ENCODE peak calls at places on chromosomes 7 and 10, in ten cellular contexts. One of them, this sample, is unnamed.

GRCh38 chr10:75430000-75430763 is 1.2 kb upstream of the LRMDA start:
- DNase-seq in stomach: peak
- DNase-seq in heart right ventricle: peak
- DNase-seq in GM12865: peak
- DNase-seq in HCT116: no peak
- DNase-seq in ovary: peak
- DNase-seq in tibial nerve: no peak
- DNase-seq in AG10803: no peak
- DNase-seq in uterus: no peak
- DNase-seq in colonic mucosa: peak
- DNase-seq in this sample: no peak

GRCh38 chr7:11469028-11469718 is 362.8 kb downstream of the THSD7A start:
- DNase-seq in stomach: no peak
- DNase-seq in heart right ventricle: no peak
- DNase-seq in GM12865: no peak
- DNase-seq in HCT116: no peak
- DNase-seq in ovary: no peak
- DNase-seq in tibial nerve: no peak
- DNase-seq in AG10803: no peak
- DNase-seq in uterus: no peak
- DNase-seq in colonic mucosa: no peak
- DNase-seq in this sample: no peak

GRCh38 chr7:80496586-80496985 is 15.3 kb downstream of the GNAT3 start:
- DNase-seq in stomach: no peak
- DNase-seq in heart right ventricle: no peak
- DNase-seq in GM12865: no peak
- DNase-seq in HCT116: no peak
- DNase-seq in ovary: no peak
- DNase-seq in tibial nerve: no peak
- DNase-seq in AG10803: peak
- DNase-seq in uterus: no peak
- DNase-seq in colonic mucosa: no peak
- DNase-seq in this sample: peak

GRCh38 chr7:31934551-31934950 is 135.7 kb downstream of the PDE1C start:
- DNase-seq in stomach: no peak
- DNase-seq in heart right ventricle: no peak
- DNase-seq in GM12865: no peak
- DNase-seq in HCT116: no peak
- DNase-seq in ovary: no peak
- DNase-seq in tibial nerve: no peak
- DNase-seq in AG10803: no peak
- DNase-seq in uterus: no peak
- DNase-seq in colonic mucosa: no peak
- DNase-seq in this sample: peak

GRCh38 chr10:132885451-132886210 is 56.7 kb downstream of the CFAP46 start:
- DNase-seq in stomach: no peak
- DNase-seq in heart right ventricle: peak
- DNase-seq in GM12865: no peak
- DNase-seq in HCT116: no peak
- DNase-seq in ovary: no peak
- DNase-seq in tibial nerve: peak
- DNase-seq in AG10803: no peak
- DNase-seq in uterus: no peak
- DNase-seq in colonic mucosa: no peak
- DNase-seq in this sample: no peak

GRCh38 chr10:119287613-119287991 is 80.2 kb downstream of the GRK5 start:
- DNase-seq in stomach: no peak
- DNase-seq in heart right ventricle: no peak
- DNase-seq in GM12865: no peak
- DNase-seq in HCT116: no peak
- DNase-seq in ovary: no peak
- DNase-seq in tibial nerve: no peak
- DNase-seq in AG10803: no peak
- DNase-seq in uterus: no peak
- DNase-seq in colonic mucosa: no peak
- DNase-seq in this sample: no peak

GRCh38 chr7:136509466-136509865 is 359.0 kb upstream of the CHRM2 start:
- DNase-seq in stomach: no peak
- DNase-seq in heart right ventricle: no peak
- DNase-seq in GM12865: no peak
- DNase-seq in HCT116: no peak
- DNase-seq in ovary: no peak
- DNase-seq in tibial nerve: no peak
- DNase-seq in AG10803: no peak
- DNase-seq in uterus: no peak
- DNase-seq in colonic mucosa: no peak
- DNase-seq in this sample: no peak

GRCh38 chr7:130974169-130974568 is 240.2 kb upstream of the KLF14 start:
- DNase-seq in stomach: no peak
- DNase-seq in heart right ventricle: no peak
- DNase-seq in GM12865: no peak
- DNase-seq in HCT116: no peak
- DNase-seq in ovary: no peak
- DNase-seq in tibial nerve: no peak
- DNase-seq in AG10803: no peak
- DNase-seq in uterus: no peak
- DNase-seq in colonic mucosa: no peak
- DNase-seq in this sample: no peak

GRCh38 chr10:100519321-100520051 is at the start of gene SEC31B:
- DNase-seq in stomach: peak
- DNase-seq in heart right ventricle: peak
- DNase-seq in GM12865: no peak
- DNase-seq in HCT116: no peak
- DNase-seq in ovary: peak
- DNase-seq in tibial nerve: no peak
- DNase-seq in AG10803: no peak
- DNase-seq in uterus: no peak
- DNase-seq in colonic mucosa: peak
- DNase-seq in this sample: no peak

GRCh38 chr10:100520811-100521210 is 1.1 kb upstream of the SEC31B start:
- DNase-seq in stomach: no peak
- DNase-seq in heart right ventricle: no peak
- DNase-seq in GM12865: no peak
- DNase-seq in HCT116: no peak
- DNase-seq in ovary: no peak
- DNase-seq in tibial nerve: no peak
- DNase-seq in AG10803: no peak
- DNase-seq in uterus: no peak
- DNase-seq in colonic mucosa: no peak
- DNase-seq in this sample: peak

GRCh38 chr10:100518761-100519241 is 860 bp downstream of the SEC31B start:
- DNase-seq in stomach: peak
- DNase-seq in heart right ventricle: no peak
- DNase-seq in GM12865: peak
- DNase-seq in HCT116: peak
- DNase-seq in ovary: peak
- DNase-seq in tibial nerve: peak
- DNase-seq in AG10803: peak
- DNase-seq in uterus: no peak
- DNase-seq in colonic mucosa: peak
- DNase-seq in this sample: peak

GRCh38 chr10:100515612-100516011 is 4.0 kb downstream of the SEC31B start:
- DNase-seq in stomach: no peak
- DNase-seq in heart right ventricle: no peak
- DNase-seq in GM12865: no peak
- DNase-seq in HCT116: no peak
- DNase-seq in ovary: no peak
- DNase-seq in tibial nerve: no peak
- DNase-seq in AG10803: no peak
- DNase-seq in uterus: no peak
- DNase-seq in colonic mucosa: no peak
- DNase-seq in this sample: no peak

DNA sequence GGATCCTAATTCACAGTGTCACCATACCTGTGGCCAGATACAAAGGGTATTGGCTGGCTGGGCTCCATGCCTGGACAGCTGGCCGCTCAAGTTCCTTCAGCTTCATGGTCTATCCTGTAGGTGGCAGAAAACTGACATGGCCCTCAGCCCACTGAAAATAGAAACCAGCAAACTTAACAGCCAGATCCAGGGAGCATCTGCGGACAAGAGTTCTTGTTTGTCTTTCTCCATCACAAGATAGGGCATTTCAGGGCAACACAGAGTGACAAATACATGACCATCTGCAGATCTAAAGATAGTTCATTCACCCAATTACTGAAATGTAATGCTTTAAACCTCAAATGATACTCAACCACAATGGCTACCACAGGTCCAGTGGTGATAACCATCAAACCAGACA is 2.8 kb downstream of the SEC31B start:
- DNase-seq in stomach: no peak
- DNase-seq in heart right ventricle: no peak
- DNase-seq in GM12865: no peak
- DNase-seq in HCT116: no peak
- DNase-seq in ovary: no peak
- DNase-seq in tibial nerve: no peak
- DNase-seq in AG10803: no peak
- DNase-seq in uterus: no peak
- DNase-seq in colonic mucosa: no peak
- DNase-seq in this sample: peak
- TF ChIP-seq CTCF in stomach: no peak
- TF ChIP-seq CTCF in heart right ventricle: no peak
- TF ChIP-seq CTCF in GM12865: no peak
- TF ChIP-seq CTCF in HCT116: no peak
- TF ChIP-seq CTCF in ovary: no peak
- TF ChIP-seq CTCF in tibial nerve: no peak
- TF ChIP-seq CTCF in AG10803: peak
- TF ChIP-seq CTCF in uterus: no peak
- TF ChIP-seq CTCF in colonic mucosa: no peak
- TF ChIP-seq CTCF in this sample: no peak

GRCh38 chr10:29186221-29186620 is 102.6 kb upstream of the LYZL1 start:
- DNase-seq in stomach: no peak
- DNase-seq in heart right ventricle: no peak
- DNase-seq in GM12865: no peak
- DNase-seq in HCT116: no peak
- DNase-seq in ovary: no peak
- DNase-seq in tibial nerve: no peak
- DNase-seq in AG10803: no peak
- DNase-seq in uterus: no peak
- DNase-seq in colonic mucosa: no peak
- DNase-seq in this sample: no peak

GRCh38 chr10:29177266-29177832 is 111.5 kb upstream of the LYZL1 start:
- DNase-seq in stomach: no peak
- DNase-seq in heart right ventricle: no peak
- DNase-seq in GM12865: no peak
- DNase-seq in HCT116: no peak
- DNase-seq in ovary: no peak
- DNase-seq in tibial nerve: no peak
- DNase-seq in AG10803: no peak
- DNase-seq in uterus: no peak
- DNase-seq in colonic mucosa: no peak
- DNase-seq in this sample: no peak

GRCh38 chr10:29184601-29185000 is 104.3 kb upstream of the LYZL1 start:
- DNase-seq in stomach: no peak
- DNase-seq in heart right ventricle: no peak
- DNase-seq in GM12865: no peak
- DNase-seq in HCT116: no peak
- DNase-seq in ovary: no peak
- DNase-seq in tibial nerve: no peak
- DNase-seq in AG10803: no peak
- DNase-seq in uterus: no peak
- DNase-seq in colonic mucosa: no peak
- DNase-seq in this sample: no peak

GRCh38 chr10:29183304-29183918 is 105.5 kb upstream of the LYZL1 start:
- DNase-seq in stomach: no peak
- DNase-seq in heart right ventricle: no peak
- DNase-seq in GM12865: no peak
- DNase-seq in HCT116: no peak
- DNase-seq in ovary: no peak
- DNase-seq in tibial nerve: no peak
- DNase-seq in AG10803: no peak
- DNase-seq in uterus: no peak
- DNase-seq in colonic mucosa: no peak
- DNase-seq in this sample: no peak

DNA sequence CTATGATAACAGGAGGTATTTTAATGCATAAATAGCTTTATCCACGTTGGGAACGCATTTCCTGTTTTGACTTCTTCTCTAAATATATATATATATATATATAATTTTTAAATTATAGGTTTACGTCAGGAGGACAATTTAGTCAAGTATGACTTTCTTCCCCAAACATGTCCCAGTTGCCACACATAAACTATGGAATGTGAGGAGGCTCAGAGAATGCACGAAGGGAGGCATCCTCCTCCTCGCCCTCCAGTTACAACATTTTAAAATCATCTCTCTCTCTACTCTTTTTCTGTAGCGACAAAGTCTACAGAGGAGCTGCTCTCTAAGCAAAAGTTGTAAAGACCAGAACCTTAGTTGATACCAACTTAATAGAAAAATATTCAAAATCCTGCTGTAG is 106.9 kb upstream of the LYZL1 start:
- DNase-seq in stomach: no peak
- DNase-seq in heart right ventricle: no peak
- DNase-seq in GM12865: no peak
- DNase-seq in HCT116: no peak
- DNase-seq in ovary: no peak
- DNase-seq in tibial nerve: no peak
- DNase-seq in AG10803: peak
- DNase-seq in uterus: no peak
- DNase-seq in colonic mucosa: no peak
- DNase-seq in this sample: no peak
- H3K4me3 ChIP-seq in stomach: no peak
- H3K4me3 ChIP-seq in heart right ventricle: no peak
- H3K4me3 ChIP-seq in GM12865: no peak
- H3K4me3 ChIP-seq in HCT116: no peak
- H3K4me3 ChIP-seq in ovary: no peak
- H3K4me3 ChIP-seq in tibial nerve: no peak
- H3K4me3 ChIP-seq in AG10803: no peak
- H3K4me3 ChIP-seq in uterus: no peak
- H3K4me3 ChIP-seq in colonic mucosa: no peak
- H3K4me3 ChIP-seq in this sample: no peak

DNA sequence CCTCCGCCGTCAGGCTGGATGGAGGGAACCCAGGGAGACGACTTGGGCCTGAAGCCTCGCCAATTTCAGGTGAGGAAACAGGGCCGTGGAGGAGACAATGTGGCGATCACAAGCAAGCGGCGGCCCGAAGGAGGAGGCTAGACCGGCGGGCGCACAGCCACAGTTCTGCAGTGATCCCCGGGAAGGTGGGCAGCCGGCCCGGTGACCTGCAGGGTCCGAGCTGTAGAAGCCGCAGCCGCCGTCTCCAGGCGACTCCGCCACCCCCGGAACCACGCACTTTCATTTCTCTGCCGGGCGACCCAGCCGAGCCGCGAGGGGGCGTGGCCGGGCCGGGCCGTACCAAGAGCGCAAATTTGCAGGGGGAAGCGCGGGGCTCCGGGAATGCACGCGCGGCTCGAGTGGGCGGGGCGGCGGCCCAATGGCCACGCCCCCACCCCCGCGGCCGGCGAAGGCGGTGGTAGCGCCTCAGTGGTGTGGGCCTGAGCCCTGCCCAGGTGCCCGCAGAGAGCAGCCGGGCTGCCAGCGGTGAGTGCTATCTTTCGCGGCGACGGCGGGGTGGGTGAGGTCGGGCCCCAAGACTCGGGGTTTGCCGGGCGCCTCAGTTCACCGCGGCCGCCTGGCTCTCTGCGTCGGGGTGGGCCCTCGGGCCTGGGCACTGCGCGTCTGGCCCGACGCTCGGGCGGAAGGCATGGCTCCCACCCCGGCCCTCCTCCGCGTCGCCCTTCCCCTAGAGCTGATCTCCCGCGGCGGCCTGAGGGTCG is at the start of gene POR:
- DNase-seq in stomach: peak
- DNase-seq in heart right ventricle: peak
- DNase-seq in GM12865: peak
- DNase-seq in HCT116: peak
- DNase-seq in ovary: peak
- DNase-seq in tibial nerve: peak
- DNase-seq in AG10803: peak
- DNase-seq in uterus: peak
- DNase-seq in colonic mucosa: peak
- DNase-seq in this sample: peak
- TF ChIP-seq CTCF in stomach: no peak
- TF ChIP-seq CTCF in heart right ventricle: no peak
- TF ChIP-seq CTCF in GM12865: no peak
- TF ChIP-seq CTCF in HCT116: no peak
- TF ChIP-seq CTCF in ovary: no peak
- TF ChIP-seq CTCF in tibial nerve: peak
- TF ChIP-seq CTCF in AG10803: no peak
- TF ChIP-seq CTCF in uterus: no peak
- TF ChIP-seq CTCF in colonic mucosa: no peak
- TF ChIP-seq CTCF in this sample: no peak

DNA sequence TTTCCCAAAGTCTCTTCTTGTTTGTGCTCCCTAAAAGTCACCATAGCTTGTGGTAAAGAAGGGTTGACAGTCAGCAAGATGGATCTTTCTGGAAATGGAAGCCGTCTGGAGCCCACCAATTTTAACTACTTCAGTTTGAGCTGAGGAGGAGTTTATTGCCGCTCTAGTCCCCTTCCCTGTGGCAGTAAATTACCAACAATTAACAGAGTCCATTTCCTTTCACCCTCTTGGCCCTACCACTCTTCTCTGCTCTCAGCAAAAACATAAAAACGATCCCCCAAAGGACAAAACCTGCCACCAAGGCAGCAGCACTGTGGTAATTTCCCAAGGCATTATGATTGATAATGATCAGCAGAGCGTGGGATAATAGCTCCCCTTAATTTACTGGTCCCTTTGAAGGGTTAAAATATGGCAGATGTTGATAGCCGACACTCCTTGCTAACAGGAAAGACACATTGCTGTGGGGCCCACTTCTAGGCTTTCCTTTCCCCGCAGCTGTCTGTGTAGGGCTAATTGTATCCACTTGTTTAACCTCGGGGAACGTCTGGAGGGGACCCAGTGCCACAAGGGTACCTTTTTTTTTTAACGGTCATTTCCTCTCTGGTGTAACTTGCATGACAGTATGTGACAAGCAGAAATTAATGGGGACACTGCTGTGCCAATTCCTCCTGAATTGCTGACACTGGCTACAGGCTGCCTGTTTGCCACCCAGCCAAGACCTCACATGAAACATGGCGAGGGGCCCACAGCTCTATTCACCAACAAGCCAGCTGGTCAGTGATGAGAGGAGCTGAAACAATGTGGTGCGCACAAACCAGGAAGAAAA is 81.4 kb downstream of the CDK6 start:
- DNase-seq in stomach: no peak
- DNase-seq in heart right ventricle: no peak
- DNase-seq in GM12865: no peak
- DNase-seq in HCT116: no peak
- DNase-seq in ovary: no peak
- DNase-seq in tibial nerve: no peak
- DNase-seq in AG10803: peak
- DNase-seq in uterus: no peak
- DNase-seq in colonic mucosa: no peak
- DNase-seq in this sample: peak
- H3K4me3 ChIP-seq in stomach: no peak
- H3K4me3 ChIP-seq in heart right ventricle: no peak
- H3K4me3 ChIP-seq in GM12865: no peak
- H3K4me3 ChIP-seq in HCT116: no peak
- H3K4me3 ChIP-seq in ovary: no peak
- H3K4me3 ChIP-seq in tibial nerve: no peak
- H3K4me3 ChIP-seq in AG10803: no peak
- H3K4me3 ChIP-seq in uterus: no peak
- H3K4me3 ChIP-seq in colonic mucosa: no peak
- H3K4me3 ChIP-seq in this sample: no peak